ENCODE peak calls at places on chromosomes 6 and 20, in ten cellular contexts. U is bronchial epithelial cell; W is activated B cell treated with CpG ODN at 0.5 μM for 24 hours; J is lung microvascular endothelial cell; G is GM04503; Y is frontal cortex; P is progenitor cell of endocrine pancreas; K is psoas muscle; N is stimulated activated CD8-positive, alpha-beta memory T cell treated with anti-CD3 and anti-CD28 coated beads, Interleukin-4, amount 100 ng/mL, for 48 hours; B is Caki2. T is an unnamed sample.

GRCh38 chr6:6724319-6725119 is 136.0 kb downstream of the LY86 start:
- DNase-seq in N (peak), K (peak), B (peak), J (peak), W (peak), Y (no peak), U (peak), P (peak), G (no peak), T (peak)

GRCh38 chr6:116238083-116238482 is 15.8 kb downstream of the TSPYL4 start:
- DNase-seq in J (no peak), K (no peak), G (no peak), U (no peak), W (no peak), B (no peak), N (no peak), Y (no peak), P (no peak), T (no peak)

GRCh38 chr6:24719125-24719931 is at the start of gene C6orf62:
- DNase-seq in N (peak), K (no peak), W (peak), J (peak), U (peak), B (peak), Y (no peak), G (no peak), P (no peak), T (peak)

GRCh38 chr6:166167801-166168615 is at the start of gene TBXT:
- DNase-seq in J (no peak), G (no peak), W (no peak), P (peak), N (no peak), B (no peak), Y (no peak), K (no peak), U (no peak), T (peak)

GRCh38 chr6:46400898-46401297 is 90.4 kb downstream of the RCAN2 start:
- DNase-seq in N (no peak), J (no peak), B (no peak), G (no peak), Y (no peak), U (no peak), K (no peak), P (no peak), W (no peak), T (no peak)

GRCh38 chr6:151805286-151805840 is 2.1 kb upstream of the ESR1 start:
- DNase-seq in U (no peak), K (peak), B (no peak), N (no peak), W (no peak), Y (no peak), P (no peak), J (no peak), G (no peak), T (peak)

GRCh38 chr6:161257778-161258457 is 15.9 kb downstream of the AGPAT4 start:
- DNase-seq in G (peak), B (peak), Y (no peak), U (peak), J (peak), P (no peak), W (no peak), K (no peak), N (no peak), T (no peak)

GRCh38 chr6:83615025-83615999 is 93.6 kb downstream of the SNAP91 start:
- DNase-seq in J (peak), Y (no peak), K (no peak), N (no peak), G (no peak), U (peak), W (no peak), B (peak), P (no peak), T (peak)

GRCh38 chr20:48750941-48751620 is 76.7 kb downstream of the PREX1 start:
- DNase-seq in G (no peak), B (no peak), J (peak), K (peak), U (no peak), P (no peak), Y (peak), W (no peak), N (no peak), T (peak)

GRCh38 chr6:34520645-34521462 is 35.3 kb downstream of the SPDEF start:
- DNase-seq in K (no peak), Y (no peak), J (no peak), N (no peak), W (no peak), U (no peak), G (no peak), B (no peak), P (no peak), T (no peak)

GRCh38 chr6:166910601-166911000 is 45.7 kb downstream of the RNASET2 start:
- DNase-seq in J (no peak), Y (no peak), W (no peak), K (no peak), U (peak), N (peak), G (no peak), P (no peak), B (no peak), T (peak)

GRCh38 chr20:37723668-37724067 is 29.8 kb downstream of the CTNNBL1 start:
- DNase-seq in G (no peak), J (no peak), Y (no peak), P (no peak), N (no peak), B (no peak), K (no peak), W (no peak), U (no peak), T (no peak)

GRCh38 chr6:145454006-145454405 is 281.3 kb downstream of the EPM2A start:
- DNase-seq in U (no peak), B (no peak), N (no peak), W (no peak), G (no peak), Y (no peak), P (no peak), K (no peak), J (no peak), T (no peak)

T was measured in endodermal cell.